ENCODE peak calls at places on chromosomes 12 and 14, in seven cellular contexts. One of them, this sample, is unnamed.

GRCh38 chr12:24425601-24425970 is 476.1 kb upstream of the SOX5 start:
- DNase-seq in heart left ventricle: no peak
- DNase-seq in ovary: no peak
- DNase-seq in uterus: no peak
- DNase-seq in H54: no peak
- DNase-seq in A549: no peak
- DNase-seq in body of pancreas: no peak
- DNase-seq in this sample: no peak

GRCh38 chr12:69688496-69689427 is 10.3 kb downstream of the BEST3 start:
- DNase-seq in heart left ventricle: peak
- DNase-seq in ovary: peak
- DNase-seq in uterus: peak
- DNase-seq in H54: peak
- DNase-seq in A549: peak
- DNase-seq in body of pancreas: peak
- DNase-seq in this sample: peak

GRCh38 chr12:32548691-32549412 is 130.2 kb upstream of the DNM1L start:
- DNase-seq in heart left ventricle: no peak
- DNase-seq in ovary: peak
- DNase-seq in uterus: peak
- DNase-seq in H54: peak
- DNase-seq in A549: no peak
- DNase-seq in body of pancreas: peak
- DNase-seq in this sample: no peak

GRCh38 chr12:20272801-20273200 is 95.5 kb upstream of the PDE3A start:
- DNase-seq in heart left ventricle: no peak
- DNase-seq in ovary: no peak
- DNase-seq in uterus: no peak
- DNase-seq in H54: no peak
- DNase-seq in A549: no peak
- DNase-seq in body of pancreas: no peak
- DNase-seq in this sample: no peak

GRCh38 chr12:108792361-108793292 is 61.3 kb upstream of the CORO1C start:
- DNase-seq in heart left ventricle: no peak
- DNase-seq in ovary: no peak
- DNase-seq in uterus: no peak
- DNase-seq in H54: no peak
- DNase-seq in A549: no peak
- DNase-seq in body of pancreas: no peak
- DNase-seq in this sample: peak

GRCh38 chr14:99484106-99484505 is 2.9 kb downstream of the CCNK start:
- DNase-seq in heart left ventricle: no peak
- DNase-seq in ovary: no peak
- DNase-seq in uterus: no peak
- DNase-seq in H54: no peak
- DNase-seq in A549: no peak
- DNase-seq in body of pancreas: no peak
- DNase-seq in this sample: no peak

GRCh38 chr12:95318071-95318545 is 100.5 kb downstream of the VEZT start:
- DNase-seq in heart left ventricle: no peak
- DNase-seq in ovary: no peak
- DNase-seq in uterus: no peak
- DNase-seq in H54: no peak
- DNase-seq in A549: peak
- DNase-seq in body of pancreas: no peak
- DNase-seq in this sample: no peak

GRCh38 chr14:56821177-56821576 is 10.9 kb upstream of the OTX2 start:
- DNase-seq in heart left ventricle: no peak
- DNase-seq in ovary: no peak
- DNase-seq in uterus: no peak
- DNase-seq in H54: no peak
- DNase-seq in A549: no peak
- DNase-seq in body of pancreas: no peak
- DNase-seq in this sample: no peak

GRCh38 chr14:49992901-49993335 is 100.0 kb downstream of the ARF6 start:
- DNase-seq in heart left ventricle: no peak
- DNase-seq in ovary: no peak
- DNase-seq in uterus: no peak
- DNase-seq in H54: no peak
- DNase-seq in A549: peak
- DNase-seq in body of pancreas: no peak
- DNase-seq in this sample: peak

GRCh38 chr14:20478915-20479314 is 9.7 kb downstream of the PNP start:
- DNase-seq in heart left ventricle: no peak
- DNase-seq in ovary: no peak
- DNase-seq in uterus: no peak
- DNase-seq in H54: no peak
- DNase-seq in A549: no peak
- DNase-seq in body of pancreas: no peak
- DNase-seq in this sample: no peak

GRCh38 chr14:73452341-73453191 is 5.8 kb downstream of the NUMB start:
- DNase-seq in heart left ventricle: no peak
- DNase-seq in ovary: no peak
- DNase-seq in uterus: no peak
- DNase-seq in H54: peak
- DNase-seq in A549: peak
- DNase-seq in body of pancreas: no peak
- DNase-seq in this sample: no peak

GRCh38 chr12:92070864-92071445 is 74.7 kb downstream of the BTG1 start:
- DNase-seq in heart left ventricle: no peak
- DNase-seq in ovary: no peak
- DNase-seq in uterus: peak
- DNase-seq in H54: no peak
- DNase-seq in A549: peak
- DNase-seq in body of pancreas: peak
- DNase-seq in this sample: no peak

GRCh38 chr12:89825591-89826449 is 117.2 kb upstream of the ATP2B1 start:
- DNase-seq in heart left ventricle: no peak
- DNase-seq in ovary: no peak
- DNase-seq in uterus: no peak
- DNase-seq in H54: no peak
- DNase-seq in A549: peak
- DNase-seq in body of pancreas: no peak
- DNase-seq in this sample: no peak

GRCh38 chr12:120264086-120264485 is 1.4 kb downstream of the PXN start:
- DNase-seq in heart left ventricle: no peak
- DNase-seq in ovary: no peak
- DNase-seq in uterus: no peak
- DNase-seq in H54: no peak
- DNase-seq in A549: no peak
- DNase-seq in body of pancreas: peak
- DNase-seq in this sample: no peak

GRCh38 chr14:23042162-23042965 is at the start of gene PSMB11:
- DNase-seq in heart left ventricle: no peak
- DNase-seq in ovary: no peak
- DNase-seq in uterus: no peak
- DNase-seq in H54: no peak
- DNase-seq in A549: no peak
- DNase-seq in body of pancreas: no peak
- DNase-seq in this sample: no peak

GRCh38 chr12:39157696-39158342 is 252.4 kb upstream of the CPNE8 start:
- DNase-seq in heart left ventricle: no peak
- DNase-seq in ovary: peak
- DNase-seq in uterus: no peak
- DNase-seq in H54: no peak
- DNase-seq in A549: no peak
- DNase-seq in body of pancreas: peak
- DNase-seq in this sample: no peak

GRCh38 chr14:71472961-71473340 is 459.3 kb upstream of the RGS6 start:
- DNase-seq in heart left ventricle: no peak
- DNase-seq in ovary: no peak
- DNase-seq in uterus: no peak
- DNase-seq in H54: no peak
- DNase-seq in A549: no peak
- DNase-seq in body of pancreas: no peak
- DNase-seq in this sample: no peak

GRCh38 chr12:122979001-122979907 is 1.2 kb upstream of the ARL6IP4 start:
- DNase-seq in heart left ventricle: no peak
- DNase-seq in ovary: peak
- DNase-seq in uterus: no peak
- DNase-seq in H54: no peak
- DNase-seq in A549: no peak
- DNase-seq in body of pancreas: no peak
- DNase-seq in this sample: peak

GRCh38 chr14:101195309-101195724 is 291.8 kb upstream of the RTL1 start:
- DNase-seq in heart left ventricle: no peak
- DNase-seq in ovary: no peak
- DNase-seq in uterus: peak
- DNase-seq in H54: no peak
- DNase-seq in A549: no peak
- DNase-seq in body of pancreas: no peak
- DNase-seq in this sample: peak

GRCh38 chr14:65354715-65355114 is 57.8 kb upstream of the FUT8 start:
- DNase-seq in heart left ventricle: no peak
- DNase-seq in ovary: no peak
- DNase-seq in uterus: no peak
- DNase-seq in H54: no peak
- DNase-seq in A549: no peak
- DNase-seq in body of pancreas: peak
- DNase-seq in this sample: no peak

DNA sequence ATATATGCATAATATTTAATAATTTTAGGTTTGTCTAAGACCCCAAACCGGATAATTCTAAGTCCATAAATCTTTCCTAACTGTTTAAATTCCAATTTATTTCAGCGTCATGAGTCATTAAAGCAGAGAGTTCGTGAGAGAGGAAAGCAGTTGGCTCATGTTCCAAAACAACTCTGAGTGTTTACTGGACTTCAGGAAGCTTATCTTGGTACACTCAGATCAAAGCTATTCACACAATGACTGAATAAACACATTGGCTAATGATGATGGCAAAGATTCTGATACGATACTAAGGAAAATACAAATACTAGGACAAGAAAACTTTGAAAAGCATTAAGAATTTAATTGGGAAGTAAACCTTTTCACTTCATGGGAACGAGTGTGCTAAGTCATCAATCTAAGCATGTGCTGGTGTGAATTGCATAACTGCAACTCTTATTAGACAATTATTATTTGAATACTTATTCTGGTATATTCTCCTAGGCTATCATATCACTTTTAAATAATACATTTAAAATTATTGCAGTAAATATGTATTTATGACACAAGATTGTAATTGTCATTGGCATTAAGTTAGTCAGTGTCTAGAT is 34.8 kb upstream of the CLEC14A start:
- DNase-seq in heart left ventricle: no peak
- DNase-seq in ovary: no peak
- DNase-seq in uterus: no peak
- DNase-seq in H54: peak
- DNase-seq in A549: no peak
- DNase-seq in body of pancreas: no peak
- DNase-seq in this sample: no peak
- TF ChIP-seq POLR2A in heart left ventricle: no peak
- TF ChIP-seq POLR2A in ovary: no peak
- TF ChIP-seq POLR2A in uterus: no peak
- TF ChIP-seq POLR2A in H54: no peak
- TF ChIP-seq POLR2A in A549: no peak
- TF ChIP-seq POLR2A in body of pancreas: no peak
- TF ChIP-seq POLR2A in this sample: no peak

DNA sequence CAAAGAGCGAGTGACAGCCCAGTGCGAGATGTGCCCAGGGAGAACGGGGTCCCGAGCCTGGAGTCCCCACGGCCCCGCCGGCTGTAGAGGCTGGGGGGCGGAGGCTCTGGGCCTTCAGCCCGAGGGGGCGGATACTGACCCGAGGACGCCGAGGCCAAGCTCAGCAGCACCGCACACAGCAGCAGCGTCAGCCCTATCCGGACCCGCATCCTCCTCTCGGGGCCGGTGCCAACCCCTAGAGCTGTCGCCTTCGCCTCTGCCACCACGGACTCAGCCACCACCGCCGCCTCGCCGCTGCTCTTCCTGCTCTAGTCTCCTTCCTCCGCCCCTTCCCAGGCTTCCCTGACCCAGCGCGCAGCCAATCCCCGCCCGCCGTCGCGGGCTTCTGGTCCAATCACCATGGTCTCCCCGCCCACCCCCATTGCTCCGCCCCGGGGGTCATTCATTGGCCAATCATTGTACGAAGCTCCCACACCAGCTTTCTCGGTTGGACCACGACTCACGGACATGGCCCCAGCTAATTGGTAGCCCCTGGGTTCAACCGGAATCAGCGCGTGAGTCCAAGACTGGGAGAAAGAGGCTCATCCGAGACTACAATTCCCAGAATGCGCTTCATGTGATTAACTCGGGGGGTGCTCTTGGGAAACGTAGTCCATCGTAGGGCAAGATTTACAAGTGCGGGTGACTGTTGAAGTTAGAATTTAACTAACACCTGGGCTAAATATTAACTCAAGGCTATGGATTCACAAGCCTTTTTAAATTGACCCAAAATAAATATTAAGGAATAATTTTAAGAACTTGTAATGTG is at the start of gene SEL1L:
- DNase-seq in heart left ventricle: peak
- DNase-seq in ovary: peak
- DNase-seq in uterus: peak
- DNase-seq in H54: peak
- DNase-seq in A549: peak
- DNase-seq in body of pancreas: peak
- DNase-seq in this sample: peak
- TF ChIP-seq POLR2A in heart left ventricle: peak
- TF ChIP-seq POLR2A in ovary: peak
- TF ChIP-seq POLR2A in uterus: peak
- TF ChIP-seq POLR2A in H54: peak
- TF ChIP-seq POLR2A in A549: peak
- TF ChIP-seq POLR2A in body of pancreas: peak
- TF ChIP-seq POLR2A in this sample: peak

GRCh38 chr12:68349921-68350606 is 17.9 kb upstream of the MDM1 start:
- DNase-seq in heart left ventricle: no peak
- DNase-seq in ovary: no peak
- DNase-seq in uterus: no peak
- DNase-seq in H54: no peak
- DNase-seq in A549: no peak
- DNase-seq in body of pancreas: no peak
- DNase-seq in this sample: no peak

GRCh38 chr12:68348419-68348818 is 16.3 kb upstream of the MDM1 start:
- DNase-seq in heart left ventricle: no peak
- DNase-seq in ovary: no peak
- DNase-seq in uterus: no peak
- DNase-seq in H54: no peak
- DNase-seq in A549: no peak
- DNase-seq in body of pancreas: no peak
- DNase-seq in this sample: no peak

GRCh38 chr12:68349083-68349700 is 17.0 kb upstream of the MDM1 start:
- DNase-seq in heart left ventricle: no peak
- DNase-seq in ovary: no peak
- DNase-seq in uterus: no peak
- DNase-seq in H54: no peak
- DNase-seq in A549: no peak
- DNase-seq in body of pancreas: no peak
- DNase-seq in this sample: no peak

GRCh38 chr12:68350753-68351152 is 18.6 kb upstream of the MDM1 start:
- DNase-seq in heart left ventricle: no peak
- DNase-seq in ovary: no peak
- DNase-seq in uterus: no peak
- DNase-seq in H54: no peak
- DNase-seq in A549: no peak
- DNase-seq in body of pancreas: no peak
- DNase-seq in this sample: no peak

GRCh38 chr12:68352067-68352466 is 19.9 kb upstream of the MDM1 start:
- DNase-seq in heart left ventricle: no peak
- DNase-seq in ovary: no peak
- DNase-seq in uterus: peak
- DNase-seq in H54: no peak
- DNase-seq in A549: peak
- DNase-seq in body of pancreas: no peak
- DNase-seq in this sample: no peak
- TF ChIP-seq POLR2A in heart left ventricle: no peak
- TF ChIP-seq POLR2A in ovary: no peak
- TF ChIP-seq POLR2A in uterus: no peak
- TF ChIP-seq POLR2A in H54: no peak
- TF ChIP-seq POLR2A in A549: no peak
- TF ChIP-seq POLR2A in body of pancreas: no peak
- TF ChIP-seq POLR2A in this sample: no peak

GRCh38 chr12:66301944-66302826 is at the start of gene HELB:
- DNase-seq in heart left ventricle: peak
- DNase-seq in ovary: peak
- DNase-seq in uterus: peak
- DNase-seq in H54: peak
- DNase-seq in A549: peak
- DNase-seq in body of pancreas: peak
- DNase-seq in this sample: peak
- TF ChIP-seq POLR2A in heart left ventricle: peak
- TF ChIP-seq POLR2A in ovary: no peak
- TF ChIP-seq POLR2A in uterus: peak
- TF ChIP-seq POLR2A in H54: peak
- TF ChIP-seq POLR2A in A549: peak
- TF ChIP-seq POLR2A in body of pancreas: peak
- TF ChIP-seq POLR2A in this sample: peak

This sample was measured in spleen.